ENCODE peak calls at places on chromosomes 13 and 19, in five cellular contexts. D is fibroblast of lung, Q is MM.1S, Y is GM23248, S is neural progenitor cell. T is an unnamed sample.
A peak's percentile ranks its signal among the peaks of the same experiment; 100 is the strongest.

GRCh38 chr13:42992585-42993122 is 613 bp upstream of the EPSTI1 start:
- DNase-seq in Y (no peak), D (no peak), Q (peak; percentile 48), S (no peak), T (no peak)

GRCh38 chr13:71320452-71320851 is 546.6 kb downstream of the DACH1 start:
- DNase-seq in D (peak; percentile 49), S (peak; percentile 34), Q (peak; percentile 19), Y (peak; percentile 0), T (no peak)

GRCh38 chr13:24149306-24150032 is 11.1 kb upstream of the SPATA13 start:
- DNase-seq in S (no peak), D (peak; percentile 56), Q (no peak), Y (peak; percentile 64), T (peak; percentile 41)

GRCh38 chr19:42271045-42271419 is 2.0 kb downstream of the CIC start:
- DNase-seq in Y (no peak), D (no peak), S (no peak), Q (peak; percentile 5), T (no peak)

GRCh38 chr19:35090160-35090794 is 25.3 kb upstream of the FXYD3 start:
- DNase-seq in Q (peak; percentile 16), S (peak; percentile 78), D (peak; percentile 69), Y (peak; percentile 73), T (peak; percentile 28)

GRCh38 chr19:34428549-34429285 is 536 bp downstream of the UBA2 start:
- DNase-seq in D (peak; percentile 29), Y (peak; percentile 77), Q (peak; percentile 41), S (peak; percentile 61), T (peak; percentile 8)

GRCh38 chr19:14561832-14562351 is 10.0 kb downstream of the NDUFB7 start:
- DNase-seq in Y (no peak), S (no peak), D (peak; percentile 34), Q (no peak), T (no peak)

GRCh38 chr13:76885203-76886004 is 801 bp downstream of the KCTD12 start:
- DNase-seq in Y (peak; percentile 90), S (peak; percentile 79), Q (peak; percentile 71), D (peak; percentile 86), T (peak; percentile 57)

GRCh38 chr13:31904941-31905824 is 126.4 kb upstream of the FRY start:
- DNase-seq in S (no peak), Y (no peak), Q (no peak), D (no peak), T (no peak)

GRCh38 chr19:40585677-40586422 is 9.2 kb downstream of the SHKBP1 start:
- DNase-seq in Q (no peak), S (no peak), Y (peak; percentile 70), D (no peak), T (peak; percentile 59)

GRCh38 chr13:96958286-96958891 is 35.9 kb downstream of the OXGR1 start:
- DNase-seq in D (peak; percentile 40), Q (peak; percentile 66), Y (peak; percentile 59), S (peak; percentile 64), T (peak; percentile 1)

GRCh38 chr19:54473071-54473941 is at the start of gene CDC42EP5:
- DNase-seq in D (peak; percentile 84), Q (no peak), Y (peak; percentile 88), S (peak; percentile 32), T (peak; percentile 73)

GRCh38 chr13:95494082-95494681 is 58.3 kb upstream of the CLDN10 start:
- DNase-seq in S (peak; percentile 58), D (peak; percentile 76), Y (peak; percentile 54), Q (peak; percentile 65), T (peak; percentile 46)

GRCh38 chr19:44164327-44164672 is 600 bp upstream of the ZNF226 start:
- DNase-seq in D (no peak), Y (no peak), Q (no peak), S (peak; percentile 2), T (no peak)

GRCh38 chr13:31276386-31276785 is 76.6 kb downstream of the B3GLCT start:
- DNase-seq in D (no peak), Q (no peak), S (no peak), Y (no peak), T (peak; percentile 86)

GRCh38 chr19:33086955-33087354 is 6.0 kb downstream of the GPATCH1 start:
- DNase-seq in Y (no peak), S (no peak), Q (no peak), D (no peak), T (no peak)

GRCh38 chr19:10553943-10554381 is 10.3 kb downstream of the ATG4D start:
- DNase-seq in D (no peak), S (no peak), Q (no peak), Y (no peak), T (no peak)

GRCh38 chr19:1101337-1101698 is 2.5 kb upstream of the GPX4 start:
- DNase-seq in D (no peak), S (no peak), Y (no peak), Q (no peak), T (no peak)
- H2AFZ ChIP-seq in D (no peak overlapping the region), S (no peak overlapping the region), Y (no peak overlapping the region), Q (no peak overlapping the region), T (no peak overlapping the region)

DNA sequence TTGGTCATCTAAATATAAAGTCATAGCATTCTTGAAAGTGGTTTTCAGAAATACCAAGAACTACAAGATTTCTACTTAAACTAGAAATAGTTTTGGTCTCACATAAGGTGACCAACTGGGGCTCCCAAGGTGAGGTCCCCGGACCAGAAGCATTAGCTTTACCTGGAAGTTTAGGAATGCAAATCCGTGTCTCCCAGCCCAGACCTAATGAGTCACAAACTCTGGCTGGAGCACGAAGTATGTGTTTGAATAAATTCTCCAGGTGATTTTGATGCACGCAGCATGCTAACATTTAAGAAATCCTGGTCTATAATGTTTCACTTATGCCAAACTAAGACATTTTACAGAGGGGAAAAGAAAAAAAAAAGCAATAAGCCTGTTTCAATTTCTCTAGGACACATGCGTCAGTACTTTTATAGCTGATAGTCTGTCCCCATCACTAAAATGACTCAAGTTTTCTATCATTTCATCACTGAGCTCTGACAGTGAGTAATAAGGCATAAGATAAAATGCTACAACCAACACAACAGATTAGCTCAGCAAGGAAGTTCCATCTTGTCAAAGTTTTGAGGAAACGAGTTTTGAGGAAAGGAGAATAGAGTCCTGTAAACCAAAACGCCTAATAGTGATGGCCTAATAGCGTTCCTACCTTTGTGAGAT is 144.9 kb downstream of the LACC1 start:
- DNase-seq in Y (no peak), S (no peak), D (no peak), Q (no peak), T (no peak)
- H3K27me3 ChIP-seq in Y (peaks cover 40% of the 10 kb centered on the region), S (no peaks in the 10 kb centered on the region), D (no peaks in the 10 kb centered on the region), Q (no peaks in the 10 kb centered on the region), T (no peaks in the 10 kb centered on the region)

DNA sequence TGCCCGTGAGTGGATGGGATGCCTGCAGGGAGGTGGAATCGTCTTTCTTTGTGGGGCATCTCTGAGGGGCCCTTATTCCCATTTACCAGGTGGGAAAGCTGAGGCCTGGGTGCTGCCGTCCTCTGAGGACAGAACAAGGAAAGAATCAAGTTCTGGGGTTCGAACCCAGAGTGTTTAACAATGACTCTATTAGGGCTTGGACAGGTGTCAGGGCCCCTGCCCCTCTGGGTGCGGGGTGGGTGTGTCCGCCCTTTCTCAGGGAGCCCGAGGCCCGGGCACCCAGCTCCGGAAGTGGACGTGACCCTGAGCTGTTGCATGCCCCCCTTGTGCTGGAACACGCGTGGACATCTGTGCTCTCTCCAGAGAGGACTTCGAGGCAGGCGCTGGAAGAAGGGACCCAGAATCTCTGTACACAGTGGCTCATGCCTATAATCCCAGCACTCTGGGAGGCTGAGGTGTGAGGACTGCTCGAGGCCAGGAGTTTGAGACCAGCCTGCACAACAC is 10.8 kb downstream of the NDUFA11 start:
- DNase-seq in Y (no peak), S (no peak), D (no peak), Q (no peak), T (no peak)
- H2AFZ ChIP-seq in Y (no peak overlapping the region), S (no peak overlapping the region), D (no peak overlapping the region), Q (no peak overlapping the region), T (no peak overlapping the region)

DNA sequence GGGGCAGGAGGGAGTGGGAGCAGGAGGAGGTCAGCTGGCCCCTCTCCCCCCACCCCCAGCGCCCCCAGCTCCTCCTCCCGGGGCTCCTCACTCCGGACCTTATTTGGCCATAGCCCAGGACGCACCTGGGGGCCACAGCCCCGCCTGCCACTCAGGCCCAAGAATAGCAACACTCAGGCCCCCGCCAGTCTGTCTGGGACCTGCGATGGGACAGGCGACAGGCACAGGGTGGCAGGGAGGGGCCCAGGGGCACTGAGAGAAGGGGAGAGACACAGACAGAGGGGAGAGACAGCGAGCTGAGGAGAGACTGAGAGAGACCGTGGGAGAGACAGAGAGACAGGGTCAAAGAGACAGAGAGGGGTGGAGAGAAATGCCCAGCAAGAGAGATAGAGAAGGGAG is 10.2 kb downstream of the JOSD2 start:
- DNase-seq in D (no peak), Q (no peak), S (no peak), Y (no peak), T (no peak)
- H3K27me3 ChIP-seq in D (peaks cover 6% of the 10 kb centered on the region), Q (no peaks in the 10 kb centered on the region), S (peaks cover 44% of the 10 kb centered on the region), Y (peaks cover 10% of the 10 kb centered on the region), T (peaks cover 4% of the 10 kb centered on the region)

DNA sequence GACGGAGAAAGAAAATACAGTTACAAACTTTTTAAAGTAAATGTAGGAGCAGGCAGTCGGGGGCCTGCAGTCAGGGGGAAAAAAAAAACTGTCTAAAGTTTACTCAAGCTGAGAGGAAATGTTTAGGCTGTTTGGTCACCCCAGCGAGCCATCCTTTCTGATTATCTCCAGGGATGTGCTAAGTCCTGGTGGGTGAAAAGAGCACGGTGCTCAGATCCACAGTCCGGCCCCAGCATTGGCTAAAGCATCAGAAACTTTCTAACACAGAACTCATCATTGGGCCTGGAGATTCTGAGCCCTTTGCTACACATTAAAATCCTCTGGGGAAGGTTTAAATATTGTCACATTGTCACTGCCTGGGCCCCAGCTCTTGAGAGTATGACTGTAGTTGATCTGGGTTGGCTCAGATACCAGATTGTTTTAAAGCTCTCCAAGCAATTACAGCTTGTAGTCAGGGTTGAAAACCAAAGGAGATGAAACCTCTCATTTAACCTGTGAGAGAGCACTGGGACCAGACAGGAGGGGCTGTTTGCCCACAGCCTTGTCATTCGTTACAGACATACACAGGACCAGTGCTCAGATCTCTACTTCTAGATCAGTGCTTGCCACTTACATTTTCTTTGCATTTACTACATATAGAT is 131.1 kb upstream of the HTR2A start:
- DNase-seq in Q (no peak), S (peak; percentile 7), Y (no peak), D (no peak), T (no peak)
- H2AFZ ChIP-seq in Q (no peak overlapping the region), S (peak overlapping the region; percentile 48), Y (peak overlapping the region; percentile 34), D (no peak overlapping the region), T (no peak overlapping the region)

DNA sequence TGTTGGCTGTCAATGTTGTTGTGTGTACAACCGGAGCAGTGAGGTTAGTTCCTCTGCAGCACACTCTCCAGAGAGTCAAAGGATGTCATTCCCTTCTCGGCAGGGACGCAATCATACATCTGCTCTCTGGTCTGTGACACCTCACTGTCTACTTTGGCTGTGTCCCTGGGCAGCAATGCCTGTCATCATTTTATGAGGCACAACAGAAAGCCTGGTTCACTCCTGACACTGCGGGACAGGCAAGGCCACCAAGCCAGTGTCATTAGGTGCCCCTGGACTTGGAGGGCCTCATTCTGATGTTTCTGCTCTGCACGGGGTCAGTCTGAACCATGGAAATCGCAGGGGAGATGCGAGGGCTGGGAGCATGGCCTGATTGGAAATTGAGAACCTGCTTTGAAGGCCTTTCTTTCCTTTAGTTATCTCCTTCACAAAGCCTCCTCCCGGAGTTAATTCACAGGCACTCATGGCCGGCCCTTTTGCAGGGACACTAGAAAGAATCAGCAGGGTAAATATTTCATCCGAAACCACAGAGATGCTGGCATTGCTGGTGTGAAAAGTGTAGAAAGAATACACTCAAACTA is 284.4 kb downstream of the ZNF536 start:
- DNase-seq in D (no peak), S (no peak), Y (no peak), Q (no peak), T (no peak)
- H3K27me3 ChIP-seq in D (no peaks in the 10 kb centered on the region), S (no peaks in the 10 kb centered on the region), Y (peaks cover 4% of the 10 kb centered on the region), Q (peaks cover 55% of the 10 kb centered on the region), T (no peaks in the 10 kb centered on the region)

DNA sequence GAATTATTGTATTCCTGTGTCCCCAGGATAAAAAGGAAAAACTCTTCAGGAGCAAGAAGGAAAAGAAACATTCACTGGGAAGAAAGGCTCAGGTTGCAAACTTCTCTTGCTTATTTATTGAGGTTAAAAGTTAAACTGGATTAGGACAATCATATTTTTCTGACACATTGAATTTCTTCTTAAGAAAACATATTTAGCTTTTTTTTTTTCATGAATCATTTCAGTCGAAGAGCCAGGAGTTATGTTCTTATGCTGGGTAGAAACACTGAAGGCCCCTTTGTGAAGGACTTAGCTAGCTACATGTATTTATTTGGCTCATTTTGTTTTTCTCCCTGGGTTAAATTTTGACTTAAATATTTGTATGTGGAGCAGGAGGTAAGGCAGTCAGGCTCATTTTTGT is 434.0 kb downstream of the KLF5 start:
- DNase-seq in Q (no peak), D (peak; percentile 14), S (no peak), Y (no peak), T (peak; percentile 3)
- H2AFZ ChIP-seq in Q (no peak overlapping the region), D (no peak overlapping the region), S (no peak overlapping the region), Y (no peak overlapping the region), T (no peak overlapping the region)